ENCODE peak calls at places on chromosomes 4 and X, in seven cellular contexts. V is NCI-H2227 treated with DMSO at 0.1 percent for 48 hours, T is Kasumi-1, H is NCI-H510A, B is NB4, Q is stromal cell of bone marrow, Y is head of caudate nucleus. R is an unnamed sample.

GRCh38 chrX:72054776-72055495 is 76.8 kb downstream of the RTL5 start:
- DNase-seq in Q (no peak), V (peak; percentile 87), B (no peak), H (no peak), Y (peak; percentile 62), T (no peak), R (no peak)

GRCh38 chrX:123308663-123309062 is 124.6 kb downstream of the GRIA3 start:
- DNase-seq in T (no peak), Q (peak; percentile 29), V (no peak), H (no peak), B (no peak), Y (no peak), R (no peak)

GRCh38 chrX:111830561-111830960 is 45.4 kb upstream of the TRPC5OS start:
- DNase-seq in V (no peak), B (no peak), H (no peak), Y (no peak), T (no peak), Q (no peak), R (no peak)

GRCh38 chr4:139018971-139019758 is 3.6 kb downstream of the NOCT start:
- DNase-seq in H (no peak), T (no peak), Y (no peak), B (no peak), V (no peak), Q (no peak), R (peak; percentile 85)

GRCh38 chr4:3466691-3467600 is 3.8 kb downstream of the DOK7 start:
- DNase-seq in T (no peak), H (no peak), B (no peak), Q (no peak), V (no peak), Y (no peak), R (no peak)

GRCh38 chr4:76622126-76622525 is 187.1 kb downstream of the SHROOM3 start:
- DNase-seq in T (no peak), Q (no peak), H (no peak), Y (no peak), V (no peak), B (no peak), R (peak; percentile 31)

GRCh38 chr4:73037057-73037456 is 32.5 kb downstream of the COX18 start:
- DNase-seq in V (no peak), T (no peak), Q (no peak), H (no peak), B (no peak), Y (no peak), R (no peak)

GRCh38 chrX:65697915-65698796 is 30.7 kb downstream of the MSN start:
- DNase-seq in Q (no peak), T (peak; percentile 91), H (no peak), B (peak; percentile 93), V (no peak), Y (peak; percentile 11), R (no peak)

GRCh38 chr4:102299708-102300107 is 45.6 kb downstream of the SLC39A8 start:
- DNase-seq in V (peak; percentile 4), H (no peak), Q (peak; percentile 31), Y (peak; percentile 34), T (peak; percentile 59), B (peak; percentile 47), R (peak; percentile 11)

GRCh38 chr4:152117054-152117453 is 356.2 kb upstream of the GATB start:
- DNase-seq in Y (no peak), H (no peak), V (no peak), B (no peak), Q (no peak), T (no peak), R (no peak)

GRCh38 chrX:2690856-2691542 is at the start of gene CD99:
- DNase-seq in V (no peak), H (no peak), Y (peak; percentile 70), T (no peak), B (peak; percentile 90), Q (peak; percentile 75), R (peak; percentile 78)

GRCh38 chr4:169484485-169484884 is 127.9 kb downstream of the NEK1 start:
- DNase-seq in V (no peak), Y (no peak), T (peak; percentile 4), Q (no peak), B (no peak), H (no peak), R (peak; percentile 15)

GRCh38 chr4:153113061-153113837 is 91.0 kb upstream of the TRIM2 start:
- DNase-seq in T (no peak), B (no peak), Y (no peak), V (no peak), H (no peak), Q (peak; percentile 70), R (peak; percentile 29)

GRCh38 chrX:34653811-34654210 is 3.3 kb downstream of the TMEM47 start:
- DNase-seq in H (peak; percentile 1), V (no peak), Q (no peak), T (no peak), B (no peak), Y (no peak), R (no peak)

GRCh38 chr4:55545681-55546632 is 752 bp downstream of the CLOCK start:
- DNase-seq in Q (peak; percentile 44), T (peak; percentile 93), H (peak; percentile 71), Y (peak; percentile 83), B (peak; percentile 82), V (peak; percentile 52), R (peak; percentile 62)

GRCh38 chr4:38131371-38132139 is 171.4 kb downstream of the PTTG2 start:
- DNase-seq in B (no peak), H (no peak), Q (no peak), T (no peak), V (peak; percentile 43), Y (no peak), R (no peak)

GRCh38 chr4:87961993-87962791 is 13.3 kb upstream of the SPP1 start:
- DNase-seq in H (no peak), B (no peak), V (no peak), Y (no peak), Q (peak; percentile 21), T (no peak), R (peak; percentile 47)

GRCh38 chr4:149889976-149890375 is 74.3 kb upstream of the IQCM start:
- DNase-seq in Q (no peak), B (no peak), T (no peak), V (no peak), H (no peak), Y (no peak), R (no peak)

GRCh38 chr4:41796545-41797210 is 48.2 kb upstream of the PHOX2B start:
- DNase-seq in V (peak; percentile 6), B (no peak), Y (no peak), T (no peak), H (no peak), Q (no peak), R (no peak)

GRCh38 chr4:64582492-64582891 is 173.2 kb upstream of the TECRL start:
- DNase-seq in V (no peak), Y (no peak), T (no peak), B (no peak), H (no peak), Q (no peak), R (no peak)

GRCh38 chrX:153595387-153595786 is 3.6 kb downstream of the CCNQ start:
- DNase-seq in Y (peak; percentile 2), T (no peak), Q (no peak), B (no peak), H (no peak), V (no peak), R (no peak)

GRCh38 chr4:126775485-126776106 is 857.2 kb upstream of the INTU start:
- DNase-seq in Q (no peak), B (no peak), V (no peak), T (no peak), Y (no peak), H (no peak), R (no peak)

GRCh38 chrX:40094041-40094899 is 3.5 kb downstream of the BCOR start:
- DNase-seq in B (peak; percentile 46), Y (peak; percentile 59), Q (no peak), V (peak; percentile 63), T (no peak), H (no peak), R (peak; percentile 55)

GRCh38 chrX:11374570-11374969 is 81.4 kb downstream of the AMELX start:
- DNase-seq in V (no peak), Y (no peak), T (no peak), B (no peak), Q (no peak), H (no peak), R (no peak)

GRCh38 chr4:90419124-90419711 is 292.0 kb downstream of the CCSER1 start:
- DNase-seq in V (peak; percentile 28), T (peak; percentile 70), Y (no peak), B (peak; percentile 42), H (no peak), Q (no peak), R (peak; percentile 37)

GRCh38 chr4:153927546-153927945 is 138.7 kb upstream of the SFRP2 start:
- DNase-seq in H (no peak), B (no peak), Q (no peak), Y (no peak), V (no peak), T (no peak), R (no peak)

GRCh38 chr4:78704981-78705757 is 71.0 kb upstream of the BMP2K start:
- DNase-seq in T (no peak), Y (no peak), Q (peak; percentile 77), H (no peak), V (no peak), B (no peak), R (peak; percentile 78)

GRCh38 chr4:10457255-10457801 is at the start of gene ZNF518B:
- DNase-seq in Y (peak; percentile 43), T (peak; percentile 41), Q (peak; percentile 18), B (peak; percentile 37), V (no peak), H (peak; percentile 1), R (peak; percentile 48)

GRCh38 chr4:185734214-185734613 is 77.8 kb downstream of the SORBS2 start:
- DNase-seq in B (peak; percentile 83), V (no peak), T (peak; percentile 70), H (no peak), Y (no peak), Q (no peak), R (no peak)

GRCh38 chr4:74018771-74019170 is 19.7 kb downstream of the CXCL3 start:
- DNase-seq in B (peak; percentile 16), H (no peak), Y (no peak), Q (no peak), T (peak; percentile 76), V (no peak), R (peak; percentile 14)

GRCh38 chrX:104137496-104137895 is 19.3 kb downstream of the SLC25A53 start:
- DNase-seq in H (no peak), T (no peak), Q (no peak), Y (no peak), V (peak; percentile 12), B (peak; percentile 23), R (no peak)

GRCh38 chr4:6113641-6114040 is 86.7 kb downstream of the JAKMIP1 start:
- DNase-seq in V (no peak), Q (no peak), B (no peak), H (no peak), Y (no peak), T (no peak), R (no peak)

GRCh38 chrX:19855700-19856381 is 31.6 kb downstream of the SH3KBP1 start:
- DNase-seq in H (no peak), Y (no peak), B (no peak), Q (no peak), V (no peak), T (no peak), R (no peak)

GRCh38 chrX:131763674-131764073 is 219.8 kb downstream of the OR13H1 start:
- DNase-seq in Y (peak; percentile 81), Q (no peak), V (no peak), H (no peak), B (no peak), T (no peak), R (peak; percentile 85)

GRCh38 chrX:8939344-8939743 is 94.6 kb downstream of the FAM9B start:
- DNase-seq in V (no peak), Y (no peak), Q (no peak), T (no peak), B (no peak), H (peak; percentile 21), R (no peak)

GRCh38 chr4:74800310-74800709 is 6.0 kb upstream of the BTC start:
- DNase-seq in H (no peak), T (no peak), Y (no peak), B (no peak), V (no peak), Q (no peak), R (no peak)

GRCh38 chr4:150896513-150896912 is 118.6 kb downstream of the LRBA start:
- DNase-seq in Y (no peak), B (peak; percentile 7), V (no peak), H (no peak), Q (no peak), T (peak; percentile 22), R (no peak)

R was measured in IMR-90.